ENCODE peak calls at places on chromosomes 11 and 22, in eight cellular contexts. V, K, H, F, W, X, Z and D are unnamed samples.

GRCh38 chr11:44306469-44307244 is 3.3 kb downstream of the ALX4 start:
- DNase-seq in X (no peak), K (no peak), H (no peak), V (no peak), W (no peak), Z (no peak), F (no peak), D (no peak)

GRCh38 chr22:19085233-19086043 is 36.8 kb downstream of the DGCR2 start:
- DNase-seq in F (no peak), H (no peak), W (peak), V (peak), X (no peak), Z (no peak), K (peak), D (no peak)

GRCh38 chr22:50576806-50577696 is 1.2 kb downstream of the CPT1B start:
- DNase-seq in V (no peak), Z (no peak), H (no peak), W (no peak), K (no peak), F (no peak), X (no peak), D (no peak)

GRCh38 chr22:22485524-22485923 is 23.0 kb downstream of the ZNF280B start:
- DNase-seq in V (no peak), F (no peak), W (no peak), K (no peak), X (no peak), Z (no peak), H (no peak), D (no peak)

GRCh38 chr11:88799749-88800500 is 265.9 kb downstream of the GRM5 start:
- DNase-seq in K (no peak), V (no peak), H (peak), X (no peak), Z (no peak), F (no peak), W (no peak), D (no peak)

GRCh38 chr11:11421509-11421908 is 68.5 kb upstream of the CSNK2A3 start:
- DNase-seq in H (no peak), V (no peak), X (no peak), Z (no peak), F (no peak), K (no peak), W (no peak), D (no peak)

GRCh38 chr22:19143212-19143611 is 1.2 kb downstream of the ESS2 start:
- DNase-seq in F (no peak), V (no peak), X (no peak), H (no peak), W (no peak), Z (no peak), K (no peak), D (no peak)

GRCh38 chr11:7578276-7578955 is 64.6 kb downstream of the PPFIBP2 start:
- DNase-seq in W (no peak), Z (no peak), V (no peak), H (no peak), X (no peak), K (no peak), F (no peak), D (no peak)

GRCh38 chr11:12200359-12201015 is 90.1 kb downstream of the MICAL2 start:
- DNase-seq in F (no peak), W (peak), X (peak), Z (peak), V (no peak), H (peak), K (peak), D (no peak)

GRCh38 chr22:23856721-23857605 is 712 bp upstream of the SLC2A11 start:
- DNase-seq in K (peak), Z (peak), X (no peak), F (peak), V (peak), H (peak), W (peak), D (peak)

GRCh38 chr11:31702966-31703365 is 108.2 kb downstream of the PAX6 start:
- DNase-seq in K (no peak), V (peak), X (no peak), F (no peak), W (no peak), H (peak), Z (no peak), D (no peak)

GRCh38 chr11:119282495-119282894 is 34.4 kb downstream of the MCAM start:
- DNase-seq in K (no peak), H (no peak), Z (no peak), F (no peak), X (no peak), V (no peak), W (no peak), D (no peak)

GRCh38 chr11:61602775-61603569 is 22.1 kb upstream of the SYT7 start:
- DNase-seq in V (peak), H (peak), F (no peak), X (peak), K (peak), Z (peak), W (no peak), D (peak)

GRCh38 chr11:13993096-13993760 is 30.7 kb downstream of the SPON1 start:
- DNase-seq in H (no peak), X (no peak), W (no peak), Z (no peak), V (no peak), K (no peak), F (no peak), D (no peak)

GRCh38 chr11:93099811-93100210 is 98.0 kb downstream of the SLC36A4 start:
- DNase-seq in W (no peak), V (no peak), X (no peak), Z (no peak), K (no peak), F (no peak), H (peak), D (no peak)

GRCh38 chr11:120800206-120800605 is 223.7 kb upstream of the TBCEL start:
- DNase-seq in H (no peak), F (no peak), Z (no peak), X (no peak), K (no peak), W (no peak), V (no peak), D (no peak)

GRCh38 chr11:91742155-91742554 is 482.5 kb upstream of the FAT3 start:
- DNase-seq in W (no peak), H (no peak), X (no peak), Z (no peak), K (no peak), V (no peak), F (no peak), D (no peak)

GRCh38 chr11:129530154-129530895 is 154.7 kb downstream of the BARX2 start:
- DNase-seq in F (no peak), Z (peak), H (no peak), W (no peak), K (no peak), X (no peak), V (no peak), D (no peak)

GRCh38 chr11:62908468-62909072 is 12.6 kb downstream of the CHRM1 start:
- DNase-seq in H (no peak), W (no peak), V (no peak), F (peak), X (no peak), Z (no peak), K (peak), D (no peak)

GRCh38 chr11:48036011-48036410 is 55.7 kb downstream of the PTPRJ start:
- DNase-seq in H (no peak), Z (no peak), F (no peak), W (no peak), V (no peak), K (no peak), X (no peak), D (no peak)

GRCh38 chr11:99098751-99099150 is 78.0 kb downstream of the CNTN5 start:
- DNase-seq in W (no peak), K (no peak), V (no peak), X (no peak), Z (no peak), H (no peak), F (no peak), D (no peak)

GRCh38 chr11:134599180-134599810 is 187.3 kb upstream of the B3GAT1 start:
- DNase-seq in H (no peak), F (no peak), K (no peak), V (no peak), W (no peak), X (no peak), Z (no peak), D (no peak)

GRCh38 chr11:43988040-43988793 is 45.8 kb downstream of the C11orf96 start:
- DNase-seq in F (no peak), H (peak), W (no peak), Z (no peak), X (no peak), K (no peak), V (peak), D (no peak)

GRCh38 chr11:72812604-72812967 is 1.6 kb upstream of the ATG16L2 start:
- DNase-seq in F (no peak), W (no peak), H (no peak), Z (no peak), K (no peak), V (peak), X (no peak), D (peak)

GRCh38 chr11:57778318-57779037 is 16.9 kb downstream of the CTNND1 start:
- DNase-seq in F (no peak), V (peak), W (peak), H (peak), K (peak), X (peak), Z (peak), D (peak)

GRCh38 chr11:40444151-40444550 is 1015.3 kb downstream of the LRRC4C start:
- DNase-seq in F (no peak), H (no peak), W (no peak), K (no peak), Z (no peak), X (no peak), V (no peak), D (no peak)

GRCh38 chr11:43944761-43945311 is 2.4 kb downstream of the C11orf96 start:
- DNase-seq in K (peak), X (no peak), F (peak), V (peak), Z (peak), W (peak), H (no peak), D (peak)

GRCh38 chr22:29040385-29041275 is 21.0 kb downstream of the C22orf31 start:
- DNase-seq in W (peak), F (no peak), V (peak), H (peak), K (no peak), X (no peak), Z (peak), D (peak)

GRCh38 chr11:105935791-105936190 is 86.2 kb downstream of the MSANTD4 start:
- DNase-seq in X (no peak), Z (no peak), F (no peak), K (no peak), H (peak), W (peak), V (peak), D (no peak)

GRCh38 chr11:69291459-69292110 is 2.4 kb upstream of the MYEOV start:
- DNase-seq in X (no peak), F (no peak), W (no peak), Z (no peak), V (no peak), H (no peak), K (no peak), D (no peak)

GRCh38 chr11:69287968-69288882 is 5.7 kb upstream of the MYEOV start:
- DNase-seq in Z (no peak), F (no peak), K (peak), X (no peak), W (no peak), H (no peak), V (no peak), D (no peak)

GRCh38 chr11:69290791-69291190 is 3.2 kb upstream of the MYEOV start:
- DNase-seq in X (no peak), H (no peak), W (no peak), Z (no peak), V (no peak), K (no peak), F (no peak), D (no peak)

GRCh38 chr11:69286358-69287327 is 7.3 kb upstream of the MYEOV start:
- DNase-seq in W (no peak), X (no peak), K (no peak), Z (no peak), F (no peak), H (no peak), V (no peak), D (no peak)

DNA sequence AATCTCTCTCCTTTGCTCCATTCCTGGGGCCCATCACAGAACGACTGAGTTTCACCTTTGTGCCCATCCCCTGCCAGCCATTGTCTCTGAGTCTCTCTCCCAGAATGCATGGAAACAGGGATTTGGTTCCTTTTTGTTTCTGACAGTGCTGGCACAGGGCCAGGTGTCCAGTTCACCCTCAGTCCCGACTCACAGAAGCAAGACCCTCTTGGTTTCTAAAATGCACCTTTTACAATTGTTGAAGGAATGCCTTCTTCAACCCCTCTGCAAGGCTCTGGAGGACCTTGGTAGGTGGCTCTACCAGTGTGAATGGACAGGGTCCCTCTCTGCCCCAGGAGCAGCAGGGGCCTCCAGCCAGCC is 5.1 kb upstream of the MYEOV start:
- DNase-seq in W (no peak), F (no peak), K (no peak), V (no peak), X (no peak), Z (no peak), H (no peak), D (no peak)
- H3K27ac ChIP-seq in W (no peak), F (no peak), K (no peak), V (no peak), X (no peak), Z (no peak), H (no peak), D (no peak)

DNA sequence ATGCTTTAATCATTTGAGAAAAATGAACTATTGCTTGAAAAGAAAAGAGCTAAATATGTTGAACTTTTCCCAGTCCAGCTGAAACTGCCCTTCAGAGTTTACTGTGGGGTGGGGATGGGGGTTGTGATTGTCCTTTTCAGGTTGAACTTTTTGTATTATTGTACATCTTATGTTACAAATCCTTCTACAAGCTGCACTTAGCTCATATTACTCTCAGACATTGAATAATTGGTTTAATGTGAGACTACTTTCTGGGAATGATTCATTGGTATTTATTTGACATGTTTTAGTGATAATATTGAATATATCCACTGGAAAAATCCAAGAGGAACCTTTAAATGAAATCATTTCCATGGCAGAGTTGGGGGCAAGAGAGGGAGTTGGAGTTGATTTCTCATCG is 84.9 kb downstream of the ATXN10 start:
- DNase-seq in F (no peak), V (no peak), Z (no peak), H (peak), X (no peak), W (no peak), K (no peak), D (no peak)
- H3K27ac ChIP-seq in F (no peak), V (peak), Z (no peak), H (no peak), X (peak), W (no peak), K (no peak), D (peak)

DNA sequence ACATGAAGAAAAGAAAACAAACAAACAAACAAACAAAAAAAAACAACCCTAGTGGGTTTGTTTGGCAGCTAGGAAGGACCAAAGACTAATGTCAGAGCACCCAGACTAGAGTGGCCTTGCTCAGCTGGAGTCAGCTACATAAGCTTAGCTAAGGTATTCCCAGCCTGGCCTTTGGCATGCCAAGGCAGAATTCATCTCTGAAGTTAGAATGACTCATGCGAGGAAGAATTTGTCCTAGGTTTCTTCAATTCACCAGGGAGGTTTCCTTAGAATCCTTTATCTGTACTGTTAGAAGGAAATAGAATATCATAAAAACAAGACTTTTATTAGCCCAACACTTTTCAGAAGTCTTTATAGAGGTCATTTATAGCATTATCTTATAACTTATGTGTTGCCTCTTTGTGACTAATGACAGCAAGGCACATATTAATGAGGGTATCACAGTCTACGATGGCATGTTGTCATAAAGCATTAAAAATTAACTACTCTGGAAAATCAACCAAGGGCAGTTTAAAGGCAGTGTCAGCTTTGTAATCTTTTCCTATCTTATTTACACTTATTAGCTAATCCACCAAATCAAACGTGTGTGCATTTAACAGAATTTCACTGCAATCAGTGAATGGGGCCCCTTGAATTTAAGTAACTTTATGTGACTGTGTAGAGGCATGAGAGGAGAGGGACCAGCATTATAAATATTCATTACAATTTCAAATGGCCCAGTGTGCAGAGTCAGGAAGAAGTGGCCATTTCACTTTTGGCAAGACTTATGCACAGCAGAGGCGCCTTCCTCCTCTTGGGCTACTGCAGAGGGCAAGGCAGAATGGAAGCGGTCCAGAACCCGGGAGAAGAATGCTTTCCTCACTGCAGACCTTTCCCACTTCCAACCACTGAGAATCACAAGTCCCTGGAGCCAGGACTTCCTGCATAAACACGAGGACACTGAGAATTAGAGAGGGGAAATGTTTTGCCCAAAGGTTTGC is 36.3 kb downstream of the SLC5A1 start:
- DNase-seq in X (no peak), H (peak), K (no peak), Z (peak), W (peak), F (no peak), V (peak), D (peak)
- H3K27ac ChIP-seq in X (no peak), H (no peak), K (no peak), Z (no peak), W (no peak), F (no peak), V (peak), D (peak)

DNA sequence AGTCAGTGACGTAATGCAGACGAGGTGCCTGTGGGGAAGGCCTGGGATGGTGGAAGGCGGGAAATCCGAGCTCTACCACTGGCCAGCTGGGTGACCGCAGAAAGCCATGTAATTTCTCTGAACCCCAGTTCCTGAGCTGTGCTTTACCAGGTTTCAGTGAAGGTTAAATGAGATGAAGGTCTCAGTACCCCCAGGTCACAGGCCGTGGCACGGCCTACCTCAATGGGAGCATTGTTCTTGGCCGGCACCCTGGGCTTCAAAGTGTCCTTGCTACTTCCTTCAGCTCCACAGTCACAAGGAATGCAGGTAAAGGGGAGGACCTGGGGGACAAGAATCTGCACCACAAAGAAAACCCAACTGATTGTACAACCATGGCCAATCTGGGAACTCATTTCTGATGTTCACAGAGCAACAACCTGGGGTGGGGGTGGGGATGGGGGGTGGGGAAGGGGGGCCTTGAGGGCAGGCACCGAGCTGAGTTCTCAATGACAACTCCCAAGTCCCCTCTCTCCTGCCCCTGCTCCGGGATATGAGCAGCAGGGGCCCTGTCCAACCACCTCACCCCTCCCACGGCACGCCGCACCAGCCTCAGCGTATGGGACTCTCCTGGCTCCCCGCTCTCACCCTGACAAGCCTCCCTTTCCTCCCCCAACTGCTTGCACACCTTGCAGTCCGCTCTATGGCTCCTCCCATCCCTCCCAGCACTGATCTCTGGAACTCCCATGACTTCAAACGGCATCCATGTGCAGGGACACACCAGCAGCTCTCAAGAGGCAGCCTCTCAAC is 59.1 kb upstream of the ARFGAP3 start:
- DNase-seq in Z (no peak), F (no peak), X (no peak), K (no peak), V (no peak), H (no peak), W (no peak), D (no peak)
- H3K27ac ChIP-seq in Z (no peak), F (no peak), X (no peak), K (no peak), V (no peak), H (no peak), W (no peak), D (no peak)

GRCh38 chr11:26042113-26042512 is 289.8 kb upstream of the ANO3 start:
- DNase-seq in F (peak), H (no peak), K (no peak), Z (no peak), W (no peak), X (no peak), V (no peak), D (no peak)
- H3K27ac ChIP-seq in F (no peak), H (no peak), K (no peak), Z (no peak), W (no peak), X (no peak), V (no peak), D (no peak)

DNA sequence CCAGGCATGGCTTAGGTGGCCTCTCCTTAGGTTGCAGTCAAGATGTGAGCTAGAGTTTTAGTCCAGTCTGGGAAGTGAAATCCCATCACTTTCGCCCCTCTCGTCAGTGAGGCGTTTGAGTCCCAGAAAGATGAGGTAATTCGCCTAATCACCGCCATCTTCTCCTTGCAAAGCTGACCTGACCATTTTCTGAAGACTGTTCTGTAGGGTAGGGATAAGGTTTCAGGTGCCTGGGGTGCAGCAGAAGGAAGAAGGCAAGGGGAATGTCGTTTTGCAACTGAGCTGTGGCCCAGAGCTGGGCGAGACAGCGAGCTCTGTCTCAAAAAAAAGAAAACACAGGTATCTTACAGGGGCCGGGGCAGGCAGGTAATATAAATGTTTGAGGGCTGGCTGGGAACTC is 61.7 kb upstream of the CECR2 start:
- DNase-seq in H (no peak), Z (no peak), K (no peak), X (no peak), V (no peak), W (no peak), F (no peak), D (no peak)
- H3K27ac ChIP-seq in H (no peak), Z (no peak), K (no peak), X (no peak), V (no peak), W (no peak), F (no peak), D (no peak)

DNA sequence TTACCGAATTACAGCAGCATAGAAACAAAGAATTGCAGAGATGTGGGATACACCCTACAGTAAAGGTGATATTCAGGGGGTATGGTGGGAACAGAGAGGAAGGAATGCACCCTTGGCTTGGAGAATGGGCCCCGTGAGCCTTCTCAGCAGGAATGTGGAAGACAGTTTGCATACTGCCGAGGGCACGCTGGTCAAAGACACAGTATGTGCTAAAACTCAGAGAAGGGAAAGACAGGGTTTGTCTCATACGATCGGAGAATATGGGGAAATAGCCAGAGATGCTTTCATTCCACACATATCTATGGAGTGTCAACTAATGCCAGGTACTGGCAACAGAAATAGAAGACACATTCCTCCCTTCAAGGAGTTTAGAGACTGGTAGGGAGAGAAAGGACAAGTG is 36.9 kb downstream of the UBASH3B start:
- DNase-seq in V (no peak), F (no peak), W (no peak), Z (no peak), K (no peak), X (no peak), H (no peak), D (no peak)
- H3K27ac ChIP-seq in V (peak), F (peak), W (no peak), Z (no peak), K (peak), X (no peak), H (no peak), D (no peak)